ENCODE peak calls at places on chromosomes 6 and 20, in seven cellular contexts. J, W, Y, Q, H, B and O are unnamed samples.

GRCh38 chr6:101851911-101852310 is 458.4 kb downstream of the GRIK2 start:
- DNase-seq in Q (no peak), B (no peak), W (no peak), Y (no peak), J (no peak), H (peak; percentile 49), O (no peak)

GRCh38 chr6:89985744-89986493 is 91.7 kb downstream of the GJA10 start:
- DNase-seq in J (peak; percentile 38), Q (no peak), H (peak; percentile 96), Y (no peak), W (peak; percentile 73), B (no peak), O (no peak)

GRCh38 chr20:12022121-12022520 is 104.4 kb downstream of the BTBD3 start:
- DNase-seq in B (no peak), Y (no peak), J (no peak), Q (no peak), W (no peak), H (no peak), O (no peak)

GRCh38 chr6:167311286-167311685 is 13.6 kb upstream of the TTLL2 start:
- DNase-seq in B (no peak), H (no peak), W (no peak), Y (no peak), Q (no peak), J (no peak), O (no peak)

GRCh38 chr6:10481101-10481500 is 40.0 kb upstream of the GCNT2 start:
- DNase-seq in W (no peak), Q (no peak), J (no peak), Y (no peak), B (no peak), H (no peak), O (no peak)

GRCh38 chr20:53910312-53911002 is 159.9 kb downstream of the BCAS1 start:
- DNase-seq in H (no peak), Q (no peak), W (no peak), J (no peak), Y (no peak), B (no peak), O (no peak)

GRCh38 chr6:5082487-5083306 is 2.4 kb upstream of the PPP1R3G start:
- DNase-seq in B (no peak), Y (no peak), W (peak; percentile 81), J (no peak), H (peak; percentile 81), Q (no peak), O (no peak)

GRCh38 chr6:3457710-3458605 is 1.1 kb upstream of the SLC22A23 start:
- DNase-seq in Y (no peak), W (peak; percentile 6), Q (peak; percentile 21), B (no peak), H (no peak), J (no peak), O (peak; percentile 28)

GRCh38 chr20:19380211-19380610 is 167.8 kb downstream of the SLC24A3 start:
- DNase-seq in Y (no peak), H (no peak), Q (no peak), W (no peak), J (no peak), B (no peak), O (no peak)

GRCh38 chr20:37596890-37597539 is 69.3 kb upstream of the BLCAP start:
- DNase-seq in Y (no peak), Q (no peak), J (no peak), H (no peak), W (no peak), B (no peak), O (no peak)

GRCh38 chr6:36848658-36849441 is 9.6 kb upstream of the CPNE5 start:
- DNase-seq in B (peak; percentile 65), W (no peak), J (peak; percentile 77), Y (no peak), H (no peak), Q (no peak), O (peak; percentile 94)

GRCh38 chr6:117976030-117976651 is 69.1 kb downstream of the SLC35F1 start:
- DNase-seq in Q (no peak), W (peak; percentile 43), H (peak; percentile 44), J (peak; percentile 54), Y (no peak), B (no peak), O (no peak)

GRCh38 chr6:9131616-9132015 is 696.3 kb upstream of the SLC35B3 start:
- DNase-seq in Y (no peak), J (no peak), W (no peak), B (no peak), Q (no peak), H (peak; percentile 6), O (peak; percentile 38)

GRCh38 chr6:152240983-152241766 is 396.0 kb downstream of the SYNE1 start:
- DNase-seq in J (no peak), Q (no peak), Y (no peak), H (no peak), B (no peak), W (peak; percentile 41), O (no peak)
- H3K4me3 ChIP-seq in J (no peak overlapping the region), Q (no peak overlapping the region), Y (no peak overlapping the region), H (no peak overlapping the region), B (no peak overlapping the region), W (no peak overlapping the region), O (no peak overlapping the region)

GRCh38 chr6:39226606-39227300 is 2.5 kb downstream of the KCNK5 start:
- DNase-seq in H (no peak), Y (no peak), Q (no peak), W (no peak), J (no peak), B (no peak), O (no peak)

GRCh38 chr6:39224058-39224457 is 5.2 kb downstream of the KCNK5 start:
- DNase-seq in B (no peak), Y (no peak), J (no peak), Q (no peak), H (no peak), W (no peak), O (no peak)

GRCh38 chr6:39225946-39226437 is 3.3 kb downstream of the KCNK5 start:
- DNase-seq in Q (no peak), B (no peak), J (no peak), Y (peak; percentile 13), H (no peak), W (no peak), O (no peak)

GRCh38 chr6:39224523-39225182 is 4.6 kb downstream of the KCNK5 start:
- DNase-seq in H (no peak), Q (no peak), B (no peak), Y (no peak), W (no peak), J (no peak), O (no peak)

GRCh38 chr6:39225543-39225942 is 3.7 kb downstream of the KCNK5 start:
- DNase-seq in Q (no peak), J (no peak), W (no peak), B (no peak), H (no peak), Y (no peak), O (no peak)
- H3K27ac ChIP-seq in Q (no peak overlapping the region), J (no peak overlapping the region), W (no peak overlapping the region), B (no peak overlapping the region), H (no peak overlapping the region), Y (peak overlapping the region; percentile 62), O (no peak overlapping the region)

DNA sequence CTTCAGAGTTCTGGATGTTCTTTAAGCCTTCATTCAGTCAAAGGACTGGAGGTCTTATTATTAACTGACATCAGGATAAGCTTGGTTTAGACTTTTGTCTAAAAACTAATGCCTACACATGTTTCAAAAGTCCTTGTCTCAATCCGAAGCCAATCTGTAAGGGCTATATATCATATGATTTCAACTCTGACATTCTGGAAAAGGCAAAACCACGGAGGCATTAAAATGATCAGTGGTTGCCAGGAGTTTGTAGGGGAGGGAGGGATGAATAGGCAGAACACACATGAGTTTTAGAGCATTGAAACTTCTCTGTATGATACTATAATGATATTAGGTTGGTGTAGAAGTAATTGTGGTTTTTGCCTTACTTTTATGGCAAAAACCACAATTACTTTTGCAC is 1285.8 kb upstream of the CITED2 start:
- DNase-seq in H (no peak), Y (no peak), B (no peak), J (no peak), W (no peak), Q (no peak), O (no peak)
- H3K4me3 ChIP-seq in H (no peak overlapping the region), Y (no peak overlapping the region), B (no peak overlapping the region), J (no peak overlapping the region), W (no peak overlapping the region), Q (no peak overlapping the region), O (no peak overlapping the region)

DNA sequence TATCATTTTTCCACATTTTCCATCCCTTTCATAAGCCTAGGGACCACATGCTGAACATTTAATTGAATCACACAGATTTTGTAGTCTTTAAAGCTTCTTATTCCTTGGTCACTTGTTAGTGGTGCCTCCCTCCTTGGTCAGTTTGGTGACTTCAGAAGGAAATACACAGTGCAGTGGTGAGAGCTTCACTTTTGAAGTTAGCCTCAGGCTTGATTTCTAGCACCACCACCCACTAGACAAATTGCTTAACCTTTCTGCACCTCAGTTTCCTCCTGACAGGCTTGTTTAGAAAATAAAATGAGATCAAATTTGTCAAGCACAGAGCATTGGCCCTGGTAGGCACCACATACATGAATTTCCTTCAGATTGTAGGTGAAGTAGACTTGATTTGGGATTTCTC is 91.7 kb downstream of the FOXO3 start:
- DNase-seq in Q (no peak), B (no peak), J (no peak), W (no peak), Y (no peak), H (no peak), O (no peak)
- H3K27ac ChIP-seq in Q (peak overlapping the region; percentile 28), B (peak overlapping the region; percentile 85), J (no peak overlapping the region), W (peak overlapping the region; percentile 88), Y (no peak overlapping the region), H (peak overlapping the region; percentile 65), O (peak overlapping the region; percentile 59)

GRCh38 chr20:62554214-62554897 is 78.6 kb upstream of the GATA5 start:
- DNase-seq in B (no peak), W (no peak), J (no peak), H (no peak), Q (no peak), Y (no peak), O (no peak)
- H3K4me3 ChIP-seq in B (no peak overlapping the region), W (no peak overlapping the region), J (no peak overlapping the region), H (no peak overlapping the region), Q (no peak overlapping the region), Y (no peak overlapping the region), O (no peak overlapping the region)

GRCh38 chr6:111222341-111222740 is 135.0 kb downstream of the SLC16A10 start:
- DNase-seq in B (no peak), J (no peak), Y (no peak), W (no peak), Q (no peak), H (no peak), O (no peak)
- H3K27ac ChIP-seq in B (no peak overlapping the region), J (no peak overlapping the region), Y (no peak overlapping the region), W (no peak overlapping the region), Q (no peak overlapping the region), H (no peak overlapping the region), O (no peak overlapping the region)

DNA sequence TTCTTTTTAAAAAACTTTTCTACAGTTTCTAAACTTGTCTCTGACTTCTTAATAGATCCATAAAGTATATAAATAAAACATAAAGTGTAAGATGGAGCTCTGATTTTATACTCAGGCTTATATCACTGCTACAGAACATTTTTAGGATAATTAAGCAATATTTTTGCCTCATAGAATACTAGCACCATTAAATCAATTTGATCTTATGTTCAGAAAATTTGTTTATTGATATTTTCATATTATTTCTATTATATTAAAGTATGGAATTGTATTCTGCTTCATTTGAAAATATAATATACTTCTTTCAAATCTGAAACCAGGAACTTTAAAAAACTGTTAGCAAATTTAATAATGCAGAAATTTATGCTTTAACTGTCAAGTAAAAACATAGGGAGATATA is 106.5 kb downstream of the MAN1A1 start:
- DNase-seq in H (no peak), J (no peak), Y (no peak), Q (no peak), W (no peak), B (no peak), O (no peak)
- H3K4me3 ChIP-seq in H (no peak overlapping the region), J (no peak overlapping the region), Y (no peak overlapping the region), Q (no peak overlapping the region), W (no peak overlapping the region), B (no peak overlapping the region), O (no peak overlapping the region)